ENCODE peak calls at places on chromosomes 7 and 10, in six cellular contexts. U is stimulated activated CD4-positive, alpha-beta T cell treated with anti-CD3 and anti-CD28 coated beads, Interleukin-12 subunit alpha, Interleukin-12 subunit beta, amount 100 ng/mL, for 4 hours; K is hypothalamus; M is T-helper 9 cell; I is lower lobe of right lung; Q is fibroblast of the conjunctiva. F is an unnamed sample.

GRCh38 chr7:597348-598178 is 77.9 kb upstream of the PDGFA start:
- DNase-seq in U (no peak), Q (no peak), M (no peak), K (no peak), I (peak), F (no peak)

GRCh38 chr7:150954201-150954985 is 23.7 kb downstream of the KCNH2 start:
- DNase-seq in K (no peak), Q (no peak), M (no peak), U (no peak), I (no peak), F (no peak)

GRCh38 chr7:16839646-16840045 is 34.8 kb upstream of the AGR2 start:
- DNase-seq in K (no peak), M (no peak), Q (no peak), I (no peak), U (no peak), F (no peak)

GRCh38 chr7:5417106-5418071 is 6.2 kb downstream of the TNRC18 start:
- DNase-seq in I (peak), Q (no peak), M (no peak), K (no peak), U (no peak), F (no peak)

GRCh38 chr7:43636093-43636492 is 53.2 kb downstream of the STK17A start:
- DNase-seq in M (no peak), Q (no peak), U (no peak), I (peak), K (no peak), F (no peak)

GRCh38 chr7:141744131-141744530 is 6.0 kb downstream of the SSBP1 start:
- DNase-seq in Q (no peak), M (no peak), K (no peak), I (no peak), U (no peak), F (no peak)

GRCh38 chr7:123624527-123625183 is 23.0 kb downstream of the ASB15 start:
- DNase-seq in U (peak), K (no peak), Q (no peak), I (peak), M (peak), F (peak)

GRCh38 chr10:105706281-105707026 is 1065.4 kb downstream of the SORCS3 start:
- DNase-seq in M (no peak), Q (no peak), K (no peak), U (no peak), I (no peak), F (no peak)

GRCh38 chr7:593324-594115 is 73.9 kb upstream of the PDGFA start:
- DNase-seq in U (no peak), K (no peak), Q (no peak), M (no peak), I (no peak), F (no peak)

GRCh38 chr10:23512355-23513058 is 73.6 kb downstream of the OTUD1 start:
- DNase-seq in I (no peak), Q (peak), M (no peak), K (no peak), U (no peak), F (no peak)